ENCODE peak calls at places on chromosomes 7 and 10, in nine cellular contexts. Y is colonic mucosa; E is CD4-positive, alpha-beta memory T cell; F is stomach; S is RWPE2; I is body of pancreas; U is A549; T is left ventricle myocardium inferior; A is OCI-LY7. K is an unnamed sample. For H3K4me1, the result is how much of the 10 kb centered on the place peaks cover.

GRCh38 chr10:46247808-46248569 is 38.8 kb upstream of the ANTXRL start:
- DNase-seq in Y (peak), E (no peak), F (peak), S (no peak), I (peak), U (no peak), T (peak), A (no peak), K (no peak)

GRCh38 chr7:22355620-22356009 is 1.3 kb downstream of the RAPGEF5 start:
- DNase-seq in Y (no peak), E (no peak), F (no peak), S (no peak), I (no peak), U (no peak), T (no peak), A (peak), K (no peak)

GRCh38 chr7:87833130-87833529 is 43.0 kb downstream of the SLC25A40 start:
- DNase-seq in Y (no peak), E (no peak), F (no peak), S (no peak), I (no peak), U (no peak), T (no peak), A (no peak), K (no peak)

GRCh38 chr10:22086730-22087364 is 83.3 kb upstream of the DNAJC1 start:
- DNase-seq in Y (peak), E (no peak), F (peak), S (peak), I (peak), U (peak), T (peak), A (no peak), K (peak)

GRCh38 chr10:99520040-99520803 is 12.5 kb upstream of the NKX2-3 start:
- DNase-seq in Y (peak), E (no peak), F (no peak), S (peak), I (no peak), U (no peak), T (no peak), A (no peak), K (no peak)

GRCh38 chr7:95199779-95200558 is 124.4 kb downstream of the PON1 start:
- DNase-seq in Y (no peak), E (no peak), F (no peak), S (no peak), I (peak), U (peak), T (no peak), A (peak), K (peak)

GRCh38 chr10:25048463-25048862 is 32.1 kb downstream of the THNSL1 start:
- DNase-seq in Y (peak), E (no peak), F (no peak), S (no peak), I (no peak), U (no peak), T (no peak), A (no peak), K (no peak)

GRCh38 chr10:80408198-80409085 is at the start of gene PRXL2A:
- DNase-seq in Y (peak), E (peak), F (peak), S (no peak), I (peak), U (peak), T (peak), A (no peak), K (peak)

GRCh38 chr7:102874966-102875365 is 37.8 kb upstream of the LRRC17 start:
- DNase-seq in Y (no peak), E (no peak), F (no peak), S (no peak), I (no peak), U (no peak), T (no peak), A (no peak), K (no peak)

GRCh38 chr10:119237722-119238436 is 30.5 kb downstream of the GRK5 start:
- DNase-seq in Y (no peak), E (no peak), F (no peak), S (no peak), I (no peak), U (no peak), T (no peak), A (peak), K (no peak)

GRCh38 chr7:125355899-125356298 is 426.3 kb upstream of the POT1 start:
- DNase-seq in Y (no peak), E (no peak), F (no peak), S (no peak), I (no peak), U (no peak), T (no peak), A (no peak), K (no peak)

GRCh38 chr10:94103902-94104301 is 110.2 kb downstream of the PLCE1 start:
- DNase-seq in Y (no peak), E (no peak), F (no peak), S (no peak), I (no peak), U (no peak), T (no peak), A (no peak), K (no peak)

GRCh38 chr7:55172881-55173609 is 154.2 kb downstream of the EGFR start:
- DNase-seq in Y (no peak), E (no peak), F (no peak), S (no peak), I (no peak), U (no peak), T (no peak), A (no peak), K (no peak)

GRCh38 chr7:57407125-57407524 is 42.9 kb upstream of the ZNF716 start:
- DNase-seq in Y (no peak), E (no peak), F (no peak), S (no peak), I (no peak), U (no peak), T (no peak), A (no peak), K (peak)

DNA sequence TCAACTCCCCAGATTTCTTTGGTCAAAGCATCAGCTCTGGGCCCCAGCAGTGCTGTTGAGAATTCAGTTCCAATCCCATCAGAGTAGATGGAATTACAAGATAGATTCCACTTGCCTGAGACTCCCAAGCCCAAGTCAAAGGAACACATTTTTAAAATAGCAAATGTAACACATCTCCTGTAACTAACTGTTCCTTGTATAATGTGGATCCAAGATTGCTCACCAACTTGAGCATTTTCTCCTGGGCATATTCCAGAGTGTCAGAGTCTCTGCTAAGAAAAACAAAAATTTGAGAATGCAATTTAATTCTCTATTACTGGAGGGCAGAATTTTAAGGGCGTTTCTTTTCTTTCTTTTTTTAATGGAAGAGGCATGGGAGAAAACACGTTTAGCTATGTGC is 136.7 kb downstream of the NEBL start:
- DNase-seq in Y (no peak), E (no peak), F (no peak), S (no peak), I (no peak), U (no peak), T (no peak), A (no peak), K (no peak)
- H3K4me1 ChIP-seq in Y (under half), E (under half), F (under half), S (under half), I (under half), U (under half), T (under half), A (under half), K (under half)

GRCh38 chr10:55820478-55820877 is 540.6 kb downstream of the ZWINT start:
- DNase-seq in Y (no peak), E (no peak), F (no peak), S (no peak), I (no peak), U (no peak), T (no peak), A (no peak), K (no peak)

GRCh38 chr10:55820071-55820470 is 541.0 kb downstream of the ZWINT start:
- DNase-seq in Y (no peak), E (no peak), F (no peak), S (no peak), I (no peak), U (no peak), T (no peak), A (no peak), K (no peak)

GRCh38 chr10:55822096-55822495 is 539.0 kb downstream of the ZWINT start:
- DNase-seq in Y (no peak), E (no peak), F (no peak), S (no peak), I (no peak), U (no peak), T (no peak), A (no peak), K (no peak)
- H3K4me3 ChIP-seq in Y (no peak), E (no peak), F (no peak), S (no peak), I (no peak), U (no peak), T (no peak), A (no peak), K (no peak)

GRCh38 chr10:109640915-109641314 is 282.4 kb downstream of the XPNPEP1 start:
- DNase-seq in Y (no peak), E (no peak), F (no peak), S (no peak), I (no peak), U (no peak), T (no peak), A (no peak), K (no peak)
- H3K4me1 ChIP-seq in Y (under half), E (under half), F (under half), S (under half), I (under half), U (under half), T (under half), A (under half), K (under half)

GRCh38 chr10:68276224-68276623 is 44.3 kb upstream of the ATOH7 start:
- DNase-seq in Y (no peak), E (no peak), F (no peak), S (no peak), I (no peak), U (no peak), T (no peak), A (no peak), K (no peak)

GRCh38 chr10:68284597-68284996 is 47.3 kb upstream of the HNRNPH3 start:
- DNase-seq in Y (no peak), E (no peak), F (no peak), S (no peak), I (no peak), U (no peak), T (no peak), A (no peak), K (no peak)

GRCh38 chr10:68284007-68284406 is 47.9 kb upstream of the HNRNPH3 start:
- DNase-seq in Y (no peak), E (no peak), F (no peak), S (no peak), I (no peak), U (no peak), T (no peak), A (no peak), K (no peak)

GRCh38 chr10:68275600-68276126 is 43.8 kb upstream of the ATOH7 start:
- DNase-seq in Y (no peak), E (no peak), F (no peak), S (no peak), I (no peak), U (no peak), T (no peak), A (no peak), K (no peak)

DNA sequence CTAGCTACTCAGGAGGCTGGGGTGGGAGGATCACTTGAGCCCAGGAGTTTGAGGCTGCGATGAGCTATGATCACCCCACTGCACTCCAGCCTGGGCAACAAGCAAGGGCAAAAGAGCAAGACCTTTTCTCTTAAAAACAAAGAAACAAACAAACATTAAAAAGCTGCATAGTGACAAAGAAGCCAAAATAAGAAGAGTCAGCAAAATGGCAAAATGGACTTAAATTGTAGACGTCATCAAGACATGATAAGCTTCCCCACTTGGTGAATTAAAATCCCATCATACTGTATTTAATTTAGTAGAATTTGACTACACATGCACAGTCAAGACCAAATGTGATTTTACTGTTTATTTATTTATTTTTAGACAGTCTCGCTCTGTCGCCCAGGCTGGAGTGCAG is 48.8 kb upstream of the ATOH7 start:
- DNase-seq in Y (no peak), E (no peak), F (no peak), S (no peak), I (no peak), U (no peak), T (no peak), A (no peak), K (no peak)
- H3K4me3 ChIP-seq in Y (no peak), E (no peak), F (no peak), S (no peak), I (no peak), U (no peak), T (no peak), A (no peak), K (no peak)

GRCh38 chr10:128675405-128675804 is 549.2 kb upstream of the MKI67 start:
- DNase-seq in Y (no peak), E (no peak), F (no peak), S (no peak), I (no peak), U (no peak), T (no peak), A (no peak), K (no peak)
- H3K4me1 ChIP-seq in Y (under half), E (under half), F (under half), S (under half), I (under half), U (under half), T (under half), A (under half), K (under half)

DNA sequence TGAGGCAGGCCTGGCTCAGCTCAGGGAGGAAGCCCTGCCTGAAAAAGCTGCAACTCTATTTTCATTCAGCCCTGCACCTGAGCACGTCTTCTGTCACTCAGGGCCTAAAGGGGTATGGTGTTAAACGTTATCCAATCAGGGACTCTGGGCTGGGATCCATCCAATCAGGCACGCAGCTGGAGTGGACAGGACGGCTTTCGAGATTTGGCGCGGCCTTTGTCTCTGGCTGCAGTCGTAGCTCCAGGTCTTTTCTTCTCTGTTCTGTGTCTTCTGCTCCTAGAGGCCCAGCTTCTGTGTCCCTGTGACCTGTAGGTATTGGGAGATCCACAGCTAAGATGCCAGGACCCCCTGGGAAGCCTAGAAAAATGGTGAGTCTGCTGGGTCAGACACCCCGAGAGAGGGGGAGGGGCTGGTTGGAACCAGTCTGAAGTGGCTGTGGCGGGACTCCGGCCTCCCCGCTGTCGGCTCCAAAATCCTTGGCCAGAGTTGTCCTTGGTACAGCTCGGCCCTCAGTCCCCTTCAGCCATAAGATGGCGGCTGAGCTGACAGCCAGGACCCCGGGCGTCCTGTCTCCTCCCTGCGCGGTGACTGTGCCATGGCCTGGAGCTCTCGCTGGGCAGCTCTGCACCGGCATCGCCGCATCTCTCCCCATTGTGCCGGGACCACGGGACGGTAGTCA is 11.7 kb upstream of the ZNF680 start:
- DNase-seq in Y (peak), E (no peak), F (no peak), S (peak), I (peak), U (no peak), T (peak), A (no peak), K (no peak)
- H3K4me3 ChIP-seq in Y (peak), E (no peak), F (peak), S (peak), I (no peak), U (no peak), T (peak), A (no peak), K (no peak)

GRCh38 chr7:130881799-130882141 is 147.8 kb upstream of the KLF14 start:
- DNase-seq in Y (no peak), E (no peak), F (no peak), S (no peak), I (no peak), U (no peak), T (no peak), A (no peak), K (no peak)
- H3K4me1 ChIP-seq in Y (under half), E (under half), F (under half), S (under half), I (under half), U (half or more), T (half or more), A (under half), K (under half)

GRCh38 chr7:52843436-52843835 is 192.0 kb upstream of the POM121L12 start:
- DNase-seq in Y (no peak), E (no peak), F (no peak), S (no peak), I (no peak), U (no peak), T (no peak), A (no peak), K (no peak)

GRCh38 chr7:52842192-52842900 is 193.1 kb upstream of the POM121L12 start:
- DNase-seq in Y (no peak), E (no peak), F (no peak), S (no peak), I (no peak), U (no peak), T (no peak), A (no peak), K (no peak)

GRCh38 chr7:52838981-52839411 is 196.4 kb upstream of the POM121L12 start:
- DNase-seq in Y (no peak), E (no peak), F (no peak), S (no peak), I (no peak), U (no peak), T (no peak), A (no peak), K (no peak)
- H3K4me3 ChIP-seq in Y (no peak), E (no peak), F (no peak), S (no peak), I (no peak), U (no peak), T (no peak), A (no peak), K (no peak)

K was measured in lung.